ENCODE peak calls at places on chromosomes 4 and X, in five cellular contexts. One of them, this sample, is unnamed. For H3K9me3, the result is how much of the 10 kb centered on the place peaks cover.

GRCh38 chr4:186027405-186027804 is 41.6 kb upstream of the TLR3 start:
- DNase-seq in trophoblast cell: peak
- DNase-seq in mesenchymal stem cell: no peak
- DNase-seq in H9: no peak
- DNase-seq in IMR-90: no peak
- DNase-seq in this sample: no peak

GRCh38 chr4:6372649-6373525 is 99.5 kb downstream of the PPP2R2C start:
- DNase-seq in IMR-90: peak
- DNase-seq in mesenchymal stem cell: peak
- DNase-seq in trophoblast cell: peak
- DNase-seq in H9: peak
- DNase-seq in this sample: peak

GRCh38 chr4:2047781-2048581 is 11.1 kb upstream of the NAT8L start:
- DNase-seq in IMR-90: no peak
- DNase-seq in trophoblast cell: no peak
- DNase-seq in mesenchymal stem cell: no peak
- DNase-seq in H9: no peak
- DNase-seq in this sample: no peak

GRCh38 chr4:6938758-6939201 is 29.2 kb downstream of the TBC1D14 start:
- DNase-seq in trophoblast cell: no peak
- DNase-seq in IMR-90: no peak
- DNase-seq in H9: no peak
- DNase-seq in mesenchymal stem cell: no peak
- DNase-seq in this sample: no peak

GRCh38 chrX:30659421-30659820 is 6.2 kb downstream of the GK start:
- DNase-seq in H9: no peak
- DNase-seq in mesenchymal stem cell: peak
- DNase-seq in trophoblast cell: peak
- DNase-seq in IMR-90: peak
- DNase-seq in this sample: no peak

GRCh38 chr4:28759064-28759463 is 1898.4 kb downstream of the STIM2 start:
- DNase-seq in H9: no peak
- DNase-seq in mesenchymal stem cell: no peak
- DNase-seq in IMR-90: peak
- DNase-seq in trophoblast cell: no peak
- DNase-seq in this sample: no peak

GRCh38 chrX:136227948-136228584 is 23.1 kb downstream of the MAP7D3 start:
- DNase-seq in H9: no peak
- DNase-seq in mesenchymal stem cell: no peak
- DNase-seq in trophoblast cell: no peak
- DNase-seq in IMR-90: peak
- DNase-seq in this sample: no peak

GRCh38 chrX:53442322-53442631 is 8.1 kb upstream of the HSD17B10 start:
- DNase-seq in mesenchymal stem cell: no peak
- DNase-seq in trophoblast cell: no peak
- DNase-seq in H9: no peak
- DNase-seq in IMR-90: no peak
- DNase-seq in this sample: no peak

GRCh38 chr4:148415500-148415899 is 26.7 kb downstream of the NR3C2 start:
- DNase-seq in trophoblast cell: no peak
- DNase-seq in IMR-90: peak
- DNase-seq in H9: no peak
- DNase-seq in mesenchymal stem cell: no peak
- DNase-seq in this sample: no peak

GRCh38 chrX:43718546-43718945 is 62.4 kb downstream of the MAOA start:
- DNase-seq in trophoblast cell: peak
- DNase-seq in H9: no peak
- DNase-seq in mesenchymal stem cell: no peak
- DNase-seq in IMR-90: no peak
- DNase-seq in this sample: no peak

GRCh38 chrX:21740329-21741274 is 17.3 kb downstream of the SMPX start:
- DNase-seq in H9: no peak
- DNase-seq in mesenchymal stem cell: no peak
- DNase-seq in trophoblast cell: no peak
- DNase-seq in IMR-90: no peak
- DNase-seq in this sample: no peak

GRCh38 chr4:7414046-7414445 is 20.7 kb downstream of the PSAPL1 start:
- DNase-seq in mesenchymal stem cell: no peak
- DNase-seq in trophoblast cell: no peak
- DNase-seq in H9: no peak
- DNase-seq in IMR-90: no peak
- DNase-seq in this sample: no peak

GRCh38 chrX:129606918-129607317 is 47.8 kb downstream of the APLN start:
- DNase-seq in H9: no peak
- DNase-seq in IMR-90: peak
- DNase-seq in mesenchymal stem cell: peak
- DNase-seq in trophoblast cell: peak
- DNase-seq in this sample: peak

GRCh38 chr4:8265171-8265929 is 4.2 kb upstream of the HTRA3 start:
- DNase-seq in IMR-90: no peak
- DNase-seq in H9: no peak
- DNase-seq in trophoblast cell: no peak
- DNase-seq in mesenchymal stem cell: no peak
- DNase-seq in this sample: no peak

GRCh38 chr4:75056277-75056676 is 123.4 kb downstream of the PARM1 start:
- DNase-seq in IMR-90: no peak
- DNase-seq in trophoblast cell: no peak
- DNase-seq in mesenchymal stem cell: no peak
- DNase-seq in H9: no peak
- DNase-seq in this sample: no peak

GRCh38 chr4:99252746-99253145 is 33.7 kb upstream of the ADH6 start:
- DNase-seq in H9: no peak
- DNase-seq in mesenchymal stem cell: no peak
- DNase-seq in IMR-90: no peak
- DNase-seq in trophoblast cell: no peak
- DNase-seq in this sample: no peak

GRCh38 chr4:88689877-88690276 is 7.8 kb downstream of the NAP1L5 start:
- DNase-seq in IMR-90: no peak
- DNase-seq in trophoblast cell: no peak
- DNase-seq in mesenchymal stem cell: peak
- DNase-seq in H9: no peak
- DNase-seq in this sample: no peak

GRCh38 chr4:3288571-3289094 is 4.2 kb upstream of the RGS12 start:
- DNase-seq in IMR-90: no peak
- DNase-seq in trophoblast cell: no peak
- DNase-seq in H9: no peak
- DNase-seq in mesenchymal stem cell: no peak
- DNase-seq in this sample: no peak

GRCh38 chr4:108466936-108467902 is 153.2 kb upstream of the RPL34 start:
- DNase-seq in H9: no peak
- DNase-seq in IMR-90: peak
- DNase-seq in mesenchymal stem cell: peak
- DNase-seq in trophoblast cell: no peak
- DNase-seq in this sample: no peak

GRCh38 chr4:147157860-147158701 is 212.4 kb upstream of the TTC29 start:
- DNase-seq in mesenchymal stem cell: peak
- DNase-seq in IMR-90: peak
- DNase-seq in trophoblast cell: no peak
- DNase-seq in H9: peak
- DNase-seq in this sample: peak

GRCh38 chr4:87430038-87430437 is 7.7 kb downstream of the NUDT9 start:
- DNase-seq in H9: no peak
- DNase-seq in mesenchymal stem cell: no peak
- DNase-seq in trophoblast cell: peak
- DNase-seq in IMR-90: no peak
- DNase-seq in this sample: no peak

GRCh38 chr4:153117554-153117953 is 86.7 kb upstream of the TRIM2 start:
- DNase-seq in IMR-90: no peak
- DNase-seq in H9: no peak
- DNase-seq in mesenchymal stem cell: no peak
- DNase-seq in trophoblast cell: no peak
- DNase-seq in this sample: no peak

GRCh38 chr4:121114756-121115155 is 42.4 kb upstream of the NDNF start:
- DNase-seq in trophoblast cell: no peak
- DNase-seq in IMR-90: no peak
- DNase-seq in mesenchymal stem cell: no peak
- DNase-seq in H9: no peak
- DNase-seq in this sample: no peak

GRCh38 chr4:68871772-68872441 is 56.1 kb downstream of the UGT2B10 start:
- DNase-seq in trophoblast cell: no peak
- DNase-seq in mesenchymal stem cell: no peak
- DNase-seq in H9: no peak
- DNase-seq in IMR-90: no peak
- DNase-seq in this sample: no peak

GRCh38 chrX:139932077-139932900 is 564 bp downstream of the ATP11C start:
- DNase-seq in trophoblast cell: peak
- DNase-seq in mesenchymal stem cell: peak
- DNase-seq in H9: no peak
- DNase-seq in IMR-90: peak
- DNase-seq in this sample: no peak

GRCh38 chr4:30295652-30296051 is 424.5 kb upstream of the PCDH7 start:
- DNase-seq in H9: peak
- DNase-seq in mesenchymal stem cell: no peak
- DNase-seq in trophoblast cell: no peak
- DNase-seq in IMR-90: no peak
- DNase-seq in this sample: no peak

GRCh38 chrX:71378752-71379151 is 12.6 kb downstream of the TAF1 start:
- DNase-seq in trophoblast cell: no peak
- DNase-seq in IMR-90: no peak
- DNase-seq in H9: no peak
- DNase-seq in mesenchymal stem cell: no peak
- DNase-seq in this sample: no peak

GRCh38 chr4:181085584-181085983 is 1157.6 kb upstream of the TENM3 start:
- DNase-seq in H9: no peak
- DNase-seq in trophoblast cell: no peak
- DNase-seq in mesenchymal stem cell: no peak
- DNase-seq in IMR-90: no peak
- DNase-seq in this sample: no peak

GRCh38 chr4:10033191-10033881 is 12.0 kb upstream of the SLC2A9 start:
- DNase-seq in IMR-90: peak
- DNase-seq in mesenchymal stem cell: peak
- DNase-seq in trophoblast cell: no peak
- DNase-seq in H9: no peak
- DNase-seq in this sample: no peak

GRCh38 chr4:3293410-3294391 is 880 bp downstream of the RGS12 start:
- DNase-seq in IMR-90: no peak
- DNase-seq in trophoblast cell: no peak
- DNase-seq in mesenchymal stem cell: peak
- DNase-seq in H9: peak
- DNase-seq in this sample: no peak

GRCh38 chr4:33386761-33387160 is 2666.6 kb downstream of the PCDH7 start:
- DNase-seq in trophoblast cell: no peak
- DNase-seq in mesenchymal stem cell: no peak
- DNase-seq in H9: no peak
- DNase-seq in IMR-90: no peak
- DNase-seq in this sample: no peak

GRCh38 chr4:33381806-33382205 is 2661.6 kb downstream of the PCDH7 start:
- DNase-seq in H9: no peak
- DNase-seq in trophoblast cell: no peak
- DNase-seq in IMR-90: no peak
- DNase-seq in mesenchymal stem cell: no peak
- DNase-seq in this sample: no peak
- H3K9me3 ChIP-seq in H9: under half
- H3K9me3 ChIP-seq in trophoblast cell: under half
- H3K9me3 ChIP-seq in IMR-90: under half
- H3K9me3 ChIP-seq in mesenchymal stem cell: under half
- H3K9me3 ChIP-seq in this sample: under half

DNA sequence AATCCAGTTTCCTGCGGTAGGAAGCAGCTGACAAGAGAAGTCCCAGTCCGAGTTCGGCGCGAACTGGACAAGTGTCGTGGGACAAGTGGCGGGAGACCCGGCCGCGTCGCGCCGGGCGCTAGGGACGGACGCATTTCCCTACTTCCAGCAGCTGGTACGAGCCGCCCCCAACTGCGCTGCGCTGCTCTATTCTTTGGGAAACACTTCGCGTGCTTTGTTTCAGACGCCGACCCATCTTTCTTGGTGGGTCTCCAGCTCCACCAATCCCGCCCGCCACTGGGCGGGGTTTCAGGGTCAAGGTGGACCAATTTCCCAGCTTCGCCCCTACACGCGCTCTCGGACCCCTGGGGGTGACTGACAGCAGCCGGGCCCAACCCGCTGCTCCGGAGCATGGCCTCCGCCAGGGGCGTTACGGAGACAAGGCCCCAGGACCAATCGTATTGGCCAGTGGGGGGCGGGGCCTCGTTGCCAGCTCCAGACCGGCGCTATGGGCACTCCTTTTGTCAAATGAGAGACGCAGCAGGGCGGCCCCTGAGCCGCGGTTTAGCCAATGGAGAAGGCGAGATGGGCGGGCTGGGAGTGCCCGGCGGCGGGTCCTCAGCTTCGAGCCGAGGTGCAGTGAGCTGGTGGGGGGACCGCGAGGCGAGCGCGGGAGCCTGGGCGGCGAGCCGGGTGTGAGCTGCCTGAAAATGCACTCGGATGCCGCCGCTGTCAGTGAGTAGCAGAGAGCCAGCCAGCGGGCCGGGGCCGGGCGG is at the start of gene DCUN1D4:
- DNase-seq in mesenchymal stem cell: peak
- DNase-seq in H9: peak
- DNase-seq in IMR-90: peak
- DNase-seq in trophoblast cell: peak
- DNase-seq in this sample: peak
- H3K4ac ChIP-seq in mesenchymal stem cell: peak
- H3K4ac ChIP-seq in H9: no peak
- H3K4ac ChIP-seq in IMR-90: peak
- H3K4ac ChIP-seq in trophoblast cell: peak
- H3K4ac ChIP-seq in this sample: no peak

DNA sequence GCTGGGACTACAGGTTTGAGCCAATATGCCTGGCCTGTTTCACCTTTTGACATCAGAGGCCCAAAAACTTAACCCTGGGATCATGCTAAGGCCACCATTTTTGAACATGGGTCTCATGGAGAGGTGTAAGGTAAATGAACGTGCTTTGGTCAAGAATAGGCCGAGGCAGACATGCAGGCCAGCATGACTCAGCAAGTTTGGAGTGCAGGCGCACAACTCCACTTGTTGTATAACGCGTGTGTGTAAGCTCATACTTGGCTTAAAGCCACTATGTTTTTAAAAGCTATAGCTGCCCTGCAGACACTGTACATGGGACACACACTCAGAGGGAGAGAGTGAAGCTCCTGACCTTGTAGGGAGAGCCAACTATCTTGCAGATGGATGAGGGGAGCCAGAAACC is 43.8 kb upstream of the HPSE start:
- DNase-seq in H9: no peak
- DNase-seq in IMR-90: no peak
- DNase-seq in trophoblast cell: no peak
- DNase-seq in mesenchymal stem cell: no peak
- DNase-seq in this sample: peak
- H3K9me3 ChIP-seq in H9: under half
- H3K9me3 ChIP-seq in IMR-90: under half
- H3K9me3 ChIP-seq in trophoblast cell: under half
- H3K9me3 ChIP-seq in mesenchymal stem cell: under half
- H3K9me3 ChIP-seq in this sample: under half

GRCh38 chr4:77154761-77155499 is 2.1 kb upstream of the CCNG2 start:
- DNase-seq in H9: no peak
- DNase-seq in mesenchymal stem cell: no peak
- DNase-seq in IMR-90: no peak
- DNase-seq in trophoblast cell: no peak
- DNase-seq in this sample: no peak

GRCh38 chr4:77154074-77154473 is 2.9 kb upstream of the CCNG2 start:
- DNase-seq in IMR-90: no peak
- DNase-seq in H9: no peak
- DNase-seq in trophoblast cell: no peak
- DNase-seq in mesenchymal stem cell: no peak
- DNase-seq in this sample: no peak

GRCh38 chr4:77156912-77157858 is at the start of gene CCNG2:
- DNase-seq in trophoblast cell: peak
- DNase-seq in H9: peak
- DNase-seq in IMR-90: peak
- DNase-seq in mesenchymal stem cell: peak
- DNase-seq in this sample: no peak

GRCh38 chr4:77156533-77156911 is 485 bp upstream of the CCNG2 start:
- DNase-seq in trophoblast cell: peak
- DNase-seq in IMR-90: peak
- DNase-seq in H9: peak
- DNase-seq in mesenchymal stem cell: peak
- DNase-seq in this sample: peak

GRCh38 chr4:77155631-77156345 is 1.2 kb upstream of the CCNG2 start:
- DNase-seq in trophoblast cell: peak
- DNase-seq in mesenchymal stem cell: no peak
- DNase-seq in H9: no peak
- DNase-seq in IMR-90: no peak
- DNase-seq in this sample: no peak
- H3K4ac ChIP-seq in trophoblast cell: peak
- H3K4ac ChIP-seq in mesenchymal stem cell: no peak
- H3K4ac ChIP-seq in H9: no peak
- H3K4ac ChIP-seq in IMR-90: no peak
- H3K4ac ChIP-seq in this sample: no peak

This sample was measured in neuronal stem cell.